ENCODE peak calls at places on chromosomes 11 and 22, in seven cellular contexts. One of them, this sample, is unnamed. For H3K27me3, the result is how much of the 10 kb centered on the place peaks cover.

GRCh38 chr22:38696606-38697005 is 4.1 kb downstream of the JOSD1 start:
- DNase-seq in right lobe of liver: no peak
- DNase-seq in breast epithelium: peak
- DNase-seq in upper lobe of left lung: no peak
- DNase-seq in HCT116: peak
- DNase-seq in tibial nerve: no peak
- DNase-seq in stomach: no peak
- DNase-seq in this sample: no peak

GRCh38 chr11:6321961-6322362 is 1.7 kb upstream of the CAVIN3 start:
- DNase-seq in right lobe of liver: no peak
- DNase-seq in stomach: no peak
- DNase-seq in HCT116: peak
- DNase-seq in tibial nerve: no peak
- DNase-seq in breast epithelium: no peak
- DNase-seq in upper lobe of left lung: no peak
- DNase-seq in this sample: no peak

GRCh38 chr11:13772223-13773046 is 104.0 kb downstream of the FAR1 start:
- DNase-seq in right lobe of liver: no peak
- DNase-seq in tibial nerve: peak
- DNase-seq in stomach: no peak
- DNase-seq in HCT116: peak
- DNase-seq in breast epithelium: no peak
- DNase-seq in upper lobe of left lung: no peak
- DNase-seq in this sample: no peak

GRCh38 chr11:94153320-94153719 is 24.7 kb downstream of the PANX1 start:
- DNase-seq in HCT116: no peak
- DNase-seq in stomach: peak
- DNase-seq in breast epithelium: no peak
- DNase-seq in right lobe of liver: peak
- DNase-seq in upper lobe of left lung: no peak
- DNase-seq in tibial nerve: no peak
- DNase-seq in this sample: no peak

GRCh38 chr11:130451261-130452019 is 3.0 kb downstream of the ADAMTS15 start:
- DNase-seq in upper lobe of left lung: no peak
- DNase-seq in right lobe of liver: no peak
- DNase-seq in stomach: peak
- DNase-seq in tibial nerve: peak
- DNase-seq in HCT116: no peak
- DNase-seq in breast epithelium: no peak
- DNase-seq in this sample: no peak

GRCh38 chr11:65316979-65317786 is 2.5 kb downstream of the CDC42EP2 start:
- DNase-seq in tibial nerve: peak
- DNase-seq in breast epithelium: peak
- DNase-seq in right lobe of liver: peak
- DNase-seq in upper lobe of left lung: peak
- DNase-seq in stomach: peak
- DNase-seq in HCT116: peak
- DNase-seq in this sample: peak

GRCh38 chr11:119062779-119063178 is 4.8 kb upstream of the VPS11 start:
- DNase-seq in tibial nerve: no peak
- DNase-seq in right lobe of liver: peak
- DNase-seq in upper lobe of left lung: no peak
- DNase-seq in stomach: peak
- DNase-seq in HCT116: no peak
- DNase-seq in breast epithelium: no peak
- DNase-seq in this sample: peak

GRCh38 chr22:37355174-37355573 is 72.1 kb downstream of the ELFN2 start:
- DNase-seq in upper lobe of left lung: no peak
- DNase-seq in tibial nerve: no peak
- DNase-seq in HCT116: no peak
- DNase-seq in right lobe of liver: no peak
- DNase-seq in stomach: no peak
- DNase-seq in breast epithelium: no peak
- DNase-seq in this sample: no peak

GRCh38 chr11:92329644-92330043 is 105.0 kb downstream of the FAT3 start:
- DNase-seq in upper lobe of left lung: no peak
- DNase-seq in stomach: no peak
- DNase-seq in tibial nerve: no peak
- DNase-seq in breast epithelium: no peak
- DNase-seq in right lobe of liver: no peak
- DNase-seq in HCT116: no peak
- DNase-seq in this sample: no peak

GRCh38 chr11:73271936-73272679 is at the start of gene P2RY6:
- DNase-seq in right lobe of liver: no peak
- DNase-seq in HCT116: no peak
- DNase-seq in stomach: peak
- DNase-seq in tibial nerve: peak
- DNase-seq in upper lobe of left lung: peak
- DNase-seq in breast epithelium: no peak
- DNase-seq in this sample: no peak

GRCh38 chr11:95282337-95282751 is 51.3 kb upstream of the SESN3 start:
- DNase-seq in upper lobe of left lung: peak
- DNase-seq in right lobe of liver: peak
- DNase-seq in HCT116: no peak
- DNase-seq in breast epithelium: no peak
- DNase-seq in tibial nerve: no peak
- DNase-seq in stomach: no peak
- DNase-seq in this sample: no peak

GRCh38 chr11:112348480-112349029 is 87.9 kb upstream of the PLET1 start:
- DNase-seq in stomach: no peak
- DNase-seq in right lobe of liver: no peak
- DNase-seq in upper lobe of left lung: no peak
- DNase-seq in breast epithelium: no peak
- DNase-seq in tibial nerve: no peak
- DNase-seq in HCT116: no peak
- DNase-seq in this sample: no peak

GRCh38 chr11:33690290-33691050 is 10.2 kb downstream of the C11orf91 start:
- DNase-seq in right lobe of liver: peak
- DNase-seq in stomach: peak
- DNase-seq in HCT116: peak
- DNase-seq in breast epithelium: no peak
- DNase-seq in tibial nerve: peak
- DNase-seq in upper lobe of left lung: peak
- DNase-seq in this sample: peak

GRCh38 chr11:16252373-16252772 is 104.0 kb downstream of the SOX6 start:
- DNase-seq in upper lobe of left lung: no peak
- DNase-seq in tibial nerve: no peak
- DNase-seq in right lobe of liver: no peak
- DNase-seq in HCT116: no peak
- DNase-seq in breast epithelium: no peak
- DNase-seq in stomach: no peak
- DNase-seq in this sample: no peak

GRCh38 chr22:31695423-31695822 is 33.4 kb upstream of the PISD start:
- DNase-seq in tibial nerve: no peak
- DNase-seq in HCT116: no peak
- DNase-seq in upper lobe of left lung: no peak
- DNase-seq in breast epithelium: no peak
- DNase-seq in stomach: no peak
- DNase-seq in right lobe of liver: no peak
- DNase-seq in this sample: no peak

GRCh38 chr11:34084637-34085036 is 20.8 kb upstream of the NAT10 start:
- DNase-seq in breast epithelium: no peak
- DNase-seq in HCT116: no peak
- DNase-seq in right lobe of liver: no peak
- DNase-seq in upper lobe of left lung: no peak
- DNase-seq in stomach: no peak
- DNase-seq in tibial nerve: no peak
- DNase-seq in this sample: no peak

GRCh38 chr22:41920271-41920976 is 5.5 kb upstream of the SHISA8 start:
- DNase-seq in right lobe of liver: no peak
- DNase-seq in stomach: no peak
- DNase-seq in HCT116: no peak
- DNase-seq in upper lobe of left lung: no peak
- DNase-seq in tibial nerve: no peak
- DNase-seq in breast epithelium: no peak
- DNase-seq in this sample: no peak

GRCh38 chr11:29018631-29019030 is 910.4 kb downstream of the METTL15 start:
- DNase-seq in stomach: no peak
- DNase-seq in tibial nerve: no peak
- DNase-seq in right lobe of liver: no peak
- DNase-seq in breast epithelium: no peak
- DNase-seq in upper lobe of left lung: no peak
- DNase-seq in HCT116: no peak
- DNase-seq in this sample: no peak

GRCh38 chr11:93611836-93612677 is 49.4 kb upstream of the CEP295 start:
- DNase-seq in stomach: peak
- DNase-seq in breast epithelium: no peak
- DNase-seq in upper lobe of left lung: no peak
- DNase-seq in right lobe of liver: no peak
- DNase-seq in HCT116: no peak
- DNase-seq in tibial nerve: no peak
- DNase-seq in this sample: no peak

GRCh38 chr11:75142714-75143419 is 8.0 kb upstream of the SLCO2B1 start:
- DNase-seq in right lobe of liver: peak
- DNase-seq in HCT116: peak
- DNase-seq in stomach: peak
- DNase-seq in tibial nerve: peak
- DNase-seq in upper lobe of left lung: peak
- DNase-seq in breast epithelium: no peak
- DNase-seq in this sample: peak

GRCh38 chr22:46362221-46362933 is 26.9 kb downstream of the TRMU start:
- DNase-seq in upper lobe of left lung: no peak
- DNase-seq in HCT116: no peak
- DNase-seq in stomach: no peak
- DNase-seq in right lobe of liver: peak
- DNase-seq in breast epithelium: no peak
- DNase-seq in tibial nerve: no peak
- DNase-seq in this sample: no peak

GRCh38 chr11:46360878-46361277 is 13.6 kb downstream of the DGKZ start:
- DNase-seq in breast epithelium: no peak
- DNase-seq in HCT116: no peak
- DNase-seq in stomach: no peak
- DNase-seq in right lobe of liver: no peak
- DNase-seq in upper lobe of left lung: peak
- DNase-seq in tibial nerve: no peak
- DNase-seq in this sample: no peak

GRCh38 chr22:44710474-44711235 is 8.7 kb downstream of the PRR5 start:
- DNase-seq in breast epithelium: no peak
- DNase-seq in HCT116: no peak
- DNase-seq in tibial nerve: no peak
- DNase-seq in right lobe of liver: no peak
- DNase-seq in stomach: peak
- DNase-seq in upper lobe of left lung: no peak
- DNase-seq in this sample: no peak

GRCh38 chr11:1055109-1055703 is 18.7 kb upstream of the MUC6 start:
- DNase-seq in upper lobe of left lung: no peak
- DNase-seq in breast epithelium: no peak
- DNase-seq in right lobe of liver: peak
- DNase-seq in tibial nerve: no peak
- DNase-seq in stomach: no peak
- DNase-seq in HCT116: no peak
- DNase-seq in this sample: no peak

GRCh38 chr22:49929553-49929979 is 11.1 kb downstream of the CRELD2 start:
- DNase-seq in HCT116: no peak
- DNase-seq in tibial nerve: no peak
- DNase-seq in right lobe of liver: peak
- DNase-seq in breast epithelium: no peak
- DNase-seq in stomach: peak
- DNase-seq in upper lobe of left lung: peak
- DNase-seq in this sample: peak

GRCh38 chr11:35923452-35923851 is 20.4 kb upstream of the LDLRAD3 start:
- DNase-seq in upper lobe of left lung: no peak
- DNase-seq in HCT116: no peak
- DNase-seq in right lobe of liver: no peak
- DNase-seq in tibial nerve: no peak
- DNase-seq in stomach: no peak
- DNase-seq in breast epithelium: no peak
- DNase-seq in this sample: no peak

GRCh38 chr22:47407626-47408025 is 645.2 kb downstream of the TBC1D22A start:
- DNase-seq in HCT116: no peak
- DNase-seq in right lobe of liver: no peak
- DNase-seq in tibial nerve: no peak
- DNase-seq in upper lobe of left lung: no peak
- DNase-seq in breast epithelium: no peak
- DNase-seq in stomach: no peak
- DNase-seq in this sample: no peak
- H3K27me3 ChIP-seq in HCT116: under half
- H3K27me3 ChIP-seq in right lobe of liver: under half
- H3K27me3 ChIP-seq in tibial nerve: under half
- H3K27me3 ChIP-seq in upper lobe of left lung: under half
- H3K27me3 ChIP-seq in breast epithelium: under half
- H3K27me3 ChIP-seq in stomach: half or more
- H3K27me3 ChIP-seq in this sample: under half

GRCh38 chr22:23481369-23481768 is 98.7 kb downstream of the IGLL1 start:
- DNase-seq in breast epithelium: no peak
- DNase-seq in upper lobe of left lung: no peak
- DNase-seq in tibial nerve: no peak
- DNase-seq in HCT116: no peak
- DNase-seq in right lobe of liver: no peak
- DNase-seq in stomach: no peak
- DNase-seq in this sample: no peak
- TF ChIP-seq POLR2A in breast epithelium: no peak
- TF ChIP-seq POLR2A in upper lobe of left lung: no peak
- TF ChIP-seq POLR2A in tibial nerve: no peak
- TF ChIP-seq POLR2A in HCT116: no peak
- TF ChIP-seq POLR2A in right lobe of liver: no peak
- TF ChIP-seq POLR2A in stomach: no peak
- TF ChIP-seq POLR2A in this sample: no peak

DNA sequence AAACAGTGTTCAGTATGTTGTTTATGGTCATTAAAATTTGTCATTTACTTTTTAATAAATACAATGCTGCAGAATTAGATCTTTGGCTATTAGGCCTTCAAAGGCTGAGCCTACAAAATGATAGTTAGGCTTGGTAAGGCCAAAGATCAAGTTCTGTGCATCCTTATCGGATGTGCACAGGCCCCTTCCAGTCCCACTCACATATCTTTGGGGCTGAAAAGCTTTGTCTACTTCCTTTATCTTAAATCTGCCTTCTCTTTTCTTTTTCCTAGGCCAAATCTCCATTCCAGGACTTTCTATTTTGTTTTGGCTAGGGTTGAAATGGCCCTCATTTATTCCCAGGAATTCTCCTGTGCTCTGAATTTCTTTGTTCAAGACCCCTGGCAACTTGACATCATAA is 3.4 kb upstream of the GLB1L2 start:
- DNase-seq in HCT116: no peak
- DNase-seq in upper lobe of left lung: no peak
- DNase-seq in stomach: no peak
- DNase-seq in breast epithelium: no peak
- DNase-seq in tibial nerve: no peak
- DNase-seq in right lobe of liver: no peak
- DNase-seq in this sample: no peak
- H3K27me3 ChIP-seq in HCT116: under half
- H3K27me3 ChIP-seq in upper lobe of left lung: under half
- H3K27me3 ChIP-seq in stomach: under half
- H3K27me3 ChIP-seq in breast epithelium: under half
- H3K27me3 ChIP-seq in tibial nerve: under half
- H3K27me3 ChIP-seq in right lobe of liver: under half
- H3K27me3 ChIP-seq in this sample: under half

GRCh38 chr11:100963375-100963774 is 166.2 kb downstream of the PGR start:
- DNase-seq in right lobe of liver: no peak
- DNase-seq in tibial nerve: no peak
- DNase-seq in stomach: no peak
- DNase-seq in breast epithelium: no peak
- DNase-seq in HCT116: no peak
- DNase-seq in upper lobe of left lung: no peak
- DNase-seq in this sample: no peak
- TF ChIP-seq POLR2A in right lobe of liver: no peak
- TF ChIP-seq POLR2A in tibial nerve: no peak
- TF ChIP-seq POLR2A in stomach: no peak
- TF ChIP-seq POLR2A in breast epithelium: no peak
- TF ChIP-seq POLR2A in HCT116: no peak
- TF ChIP-seq POLR2A in upper lobe of left lung: no peak
- TF ChIP-seq POLR2A in this sample: no peak

GRCh38 chr11:3204141-3205015 is 14.2 kb downstream of the MRGPRG start:
- DNase-seq in tibial nerve: no peak
- DNase-seq in breast epithelium: no peak
- DNase-seq in HCT116: no peak
- DNase-seq in right lobe of liver: no peak
- DNase-seq in stomach: no peak
- DNase-seq in upper lobe of left lung: no peak
- DNase-seq in this sample: no peak
- H3K27me3 ChIP-seq in tibial nerve: under half
- H3K27me3 ChIP-seq in breast epithelium: under half
- H3K27me3 ChIP-seq in HCT116: under half
- H3K27me3 ChIP-seq in right lobe of liver: under half
- H3K27me3 ChIP-seq in stomach: half or more
- H3K27me3 ChIP-seq in upper lobe of left lung: under half
- H3K27me3 ChIP-seq in this sample: under half

This sample was measured in testis.